ENCODE peak calls at places on chromosomes 3 and 15, in four cellular contexts. P is adrenal gland, X is prostate gland, H is breast epithelium. Q is an unnamed sample.
A peak's percentile ranks its signal among the peaks of the same experiment; 100 is the strongest.

GRCh38 chr15:58392141-58392540 is 39.6 kb upstream of the LIPC start:
- DNase-seq in H (no peak), X (no peak), P (no peak), Q (no peak)

GRCh38 chr15:92667291-92667904 is 11.8 kb upstream of the FAM174B start:
- DNase-seq in P (no peak), H (no peak), X (no peak), Q (peak; percentile 68)

GRCh38 chr3:102112706-102113230 is 263.5 kb downstream of the NFKBIZ start:
- DNase-seq in H (no peak), X (no peak), P (no peak), Q (no peak)

GRCh38 chr3:2603734-2604297 is 505.1 kb downstream of the CNTN4 start:
- DNase-seq in P (no peak), X (no peak), H (no peak), Q (no peak)

GRCh38 chr3:21936207-21936606 is 185.2 kb upstream of the ZNF385D start:
- DNase-seq in H (no peak), X (no peak), P (no peak), Q (no peak)

GRCh38 chr15:58346361-58346760 is 85.4 kb upstream of the LIPC start:
- DNase-seq in H (no peak), P (no peak), X (peak; percentile 85), Q (peak; percentile 63)

GRCh38 chr3:106773795-106774194 is 603.4 kb upstream of the CCDC54 start:
- DNase-seq in P (no peak), X (no peak), H (no peak), Q (no peak)

GRCh38 chr15:52095597-52096262 is 16.8 kb downstream of the BCL2L10 start:
- DNase-seq in X (no peak), P (peak; percentile 58), H (no peak), Q (no peak)

GRCh38 chr15:59432389-59432788 is 5.6 kb upstream of the FAM81A start:
- DNase-seq in P (no peak), X (no peak), H (no peak), Q (no peak)

GRCh38 chr3:52523386-52524257 is 10.0 kb downstream of the NT5DC2 start:
- DNase-seq in H (no peak), X (no peak), P (no peak), Q (no peak)

GRCh38 chr3:20069178-20069532 is 28.9 kb downstream of the KAT2B start:
- DNase-seq in H (no peak), P (no peak), X (no peak), Q (no peak)

GRCh38 chr3:158434412-158435038 is 136.5 kb upstream of the MLF1 start:
- DNase-seq in H (no peak), P (peak; percentile 38), X (peak; percentile 54), Q (peak; percentile 58)

GRCh38 chr15:78046796-78047341 is 30.6 kb downstream of the TBC1D2B start:
- DNase-seq in H (no peak), X (peak; percentile 57), P (no peak), Q (peak; percentile 70)

GRCh38 chr3:143901105-143901504 is 52.8 kb upstream of the SLC9A9 start:
- DNase-seq in H (no peak), P (no peak), X (no peak), Q (no peak)

GRCh38 chr3:54870423-54870822 is 57.4 kb downstream of the LRTM1 start:
- DNase-seq in X (peak; percentile 19), P (peak; percentile 58), H (no peak), Q (no peak)

GRCh38 chr3:155640098-155640497 is 104.8 kb downstream of the PLCH1 start:
- DNase-seq in H (no peak), P (no peak), X (no peak), Q (no peak)

GRCh38 chr15:78023081-78023665 is 54.3 kb downstream of the TBC1D2B start:
- DNase-seq in H (no peak), P (no peak), X (no peak), Q (no peak)

GRCh38 chr15:72676838-72677237 is 9.1 kb downstream of the HIGD2B start:
- DNase-seq in X (no peak), H (no peak), P (no peak), Q (no peak)

GRCh38 chr3:156259896-156260788 is 139.8 kb downstream of the KCNAB1 start:
- DNase-seq in H (no peak), X (no peak), P (no peak), Q (no peak)

GRCh38 chr3:166013073-166013679 is 176.0 kb upstream of the BCHE start:
- DNase-seq in P (no peak), X (no peak), H (no peak), Q (no peak)

GRCh38 chr15:89321521-89322410 is 12.9 kb downstream of the POLG start:
- DNase-seq in X (no peak), H (no peak), P (no peak), Q (no peak)

GRCh38 chr15:90550919-90551318 is 21.2 kb downstream of the CRTC3 start:
- DNase-seq in H (no peak), X (no peak), P (no peak), Q (no peak)

GRCh38 chr15:24878153-24878552 is 76.6 kb upstream of the SNRPN start:
- DNase-seq in H (peak; percentile 52), X (peak; percentile 29), P (peak; percentile 16), Q (peak; percentile 76)

DNA sequence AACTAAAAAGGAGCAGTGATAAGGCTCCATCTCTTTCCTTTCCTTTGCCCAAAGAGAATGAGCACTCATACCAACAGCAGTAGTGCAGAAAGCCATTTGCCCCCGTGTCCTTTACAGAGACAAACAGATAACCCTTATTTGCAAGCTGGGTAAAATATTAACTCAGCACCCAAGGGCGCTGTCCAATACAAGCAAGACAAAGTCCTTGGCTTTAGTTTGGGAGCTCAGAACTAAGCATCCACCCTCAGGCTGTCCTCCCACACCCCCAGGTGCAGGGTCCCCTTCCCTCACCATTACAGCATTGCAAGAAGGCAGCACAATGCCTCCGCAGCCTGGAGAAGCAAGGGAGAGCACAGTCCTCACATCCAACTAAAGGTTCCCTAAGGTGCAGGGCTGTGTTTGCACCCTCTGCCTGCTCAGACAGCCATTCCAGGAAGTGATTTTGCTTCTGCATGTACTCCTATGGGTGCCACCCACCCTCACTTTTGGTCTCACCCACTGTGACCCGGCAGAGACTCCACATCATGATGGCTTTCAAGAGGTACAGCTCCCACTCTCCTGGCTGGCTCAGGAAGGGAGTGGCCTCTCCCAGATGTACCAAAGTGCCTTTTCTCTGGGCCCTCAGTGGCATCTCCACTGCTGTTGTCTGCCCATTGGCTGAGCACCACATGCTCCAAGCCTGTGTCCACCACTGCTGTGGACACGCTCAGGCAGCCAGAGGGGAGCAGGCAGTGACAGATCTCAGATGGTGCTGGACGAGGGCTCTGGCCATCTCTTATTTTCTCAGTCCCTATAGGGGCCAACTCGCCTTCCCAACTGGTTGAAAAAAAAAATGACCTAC is 34.1 kb upstream of the HES1 start:
- DNase-seq in H (no peak), P (no peak), X (no peak), Q (no peak)
- TF ChIP-seq POLR2A in H (no peak), P (no peak), X (no peak), Q (no peak)

DNA sequence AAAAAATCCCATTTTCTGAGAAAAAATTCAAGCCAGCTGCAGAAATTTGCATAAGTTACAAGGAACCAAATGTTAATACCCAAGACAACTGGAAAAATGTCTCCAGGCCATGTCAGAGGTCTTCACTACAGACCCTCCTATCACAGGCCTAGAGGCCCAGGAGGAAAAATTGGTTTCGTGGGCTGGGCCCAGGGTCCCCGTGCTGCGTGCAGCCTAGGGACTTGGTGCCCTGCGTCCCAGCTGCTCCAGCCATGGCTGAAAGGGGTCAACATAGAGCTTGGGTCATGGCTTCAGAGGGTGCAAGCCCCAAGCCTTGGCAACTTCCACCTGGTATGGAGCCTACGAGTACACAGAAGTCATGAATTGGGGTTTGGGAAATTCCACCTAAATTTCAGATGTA is 78.0 kb downstream of the MYH15 start:
- DNase-seq in P (no peak), H (no peak), X (no peak), Q (no peak)
- H3K4me1 ChIP-seq in P (no peaks in the 10 kb centered on the region), H (no peaks in the 10 kb centered on the region), X (no peaks in the 10 kb centered on the region), Q (no peaks in the 10 kb centered on the region)

DNA sequence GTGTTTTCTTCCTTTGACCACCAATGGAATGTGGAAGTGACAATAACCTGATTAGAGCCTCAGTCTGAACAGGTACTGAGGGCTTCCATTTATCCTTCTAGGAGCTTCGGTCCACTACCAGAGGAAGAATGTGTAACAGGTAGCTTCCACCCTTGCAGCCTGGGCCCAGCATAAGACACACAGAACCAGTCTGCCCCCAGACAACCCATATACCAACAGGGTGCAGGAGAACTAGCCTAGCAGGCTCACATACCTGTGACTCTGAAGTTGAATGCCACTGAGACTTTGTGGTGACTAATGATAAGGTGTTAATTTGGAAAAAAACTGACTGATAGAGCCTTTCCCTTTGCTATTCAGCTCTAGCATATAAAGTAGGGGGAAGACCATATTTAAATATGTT is 166.2 kb downstream of the NEK10 start:
- DNase-seq in X (no peak), P (no peak), H (no peak), Q (no peak)
- TF ChIP-seq POLR2A in X (no peak), P (no peak), H (no peak), Q (no peak)

GRCh38 chr3:16406579-16406978 is 106.9 kb downstream of the RFTN1 start:
- DNase-seq in H (no peak), P (no peak), X (no peak), Q (no peak)
- H3K4me1 ChIP-seq in H (no peaks in the 10 kb centered on the region), P (no peaks in the 10 kb centered on the region), X (no peaks in the 10 kb centered on the region), Q (peaks cover 8% of the 10 kb centered on the region)

GRCh38 chr15:74055804-74056203 is 26.5 kb downstream of the GOLGA6A start:
- DNase-seq in P (peak; percentile 5), X (no peak), H (no peak), Q (no peak)
- TF ChIP-seq POLR2A in P (no peak), X (no peak), H (no peak), Q (no peak)

GRCh38 chr3:152331975-152332374 is 63.2 kb downstream of the MBNL1 start:
- DNase-seq in P (no peak), H (no peak), X (no peak), Q (no peak)

GRCh38 chr3:152328841-152329240 is 60.1 kb downstream of the MBNL1 start:
- DNase-seq in H (no peak), P (no peak), X (no peak), Q (no peak)

GRCh38 chr3:152333928-152334327 is 65.2 kb downstream of the MBNL1 start:
- DNase-seq in P (no peak), X (no peak), H (no peak), Q (no peak)

GRCh38 chr3:152331018-152331541 is 62.4 kb downstream of the MBNL1 start:
- DNase-seq in P (peak; percentile 58), X (no peak), H (no peak), Q (no peak)

GRCh38 chr3:152330565-152330964 is 61.8 kb downstream of the MBNL1 start:
- DNase-seq in H (no peak), P (no peak), X (no peak), Q (no peak)
- H3K4me1 ChIP-seq in H (peaks cover 6% of the 10 kb centered on the region), P (peaks cover 14% of the 10 kb centered on the region), X (peaks cover 3% of the 10 kb centered on the region), Q (peaks cover 17% of the 10 kb centered on the region)

DNA sequence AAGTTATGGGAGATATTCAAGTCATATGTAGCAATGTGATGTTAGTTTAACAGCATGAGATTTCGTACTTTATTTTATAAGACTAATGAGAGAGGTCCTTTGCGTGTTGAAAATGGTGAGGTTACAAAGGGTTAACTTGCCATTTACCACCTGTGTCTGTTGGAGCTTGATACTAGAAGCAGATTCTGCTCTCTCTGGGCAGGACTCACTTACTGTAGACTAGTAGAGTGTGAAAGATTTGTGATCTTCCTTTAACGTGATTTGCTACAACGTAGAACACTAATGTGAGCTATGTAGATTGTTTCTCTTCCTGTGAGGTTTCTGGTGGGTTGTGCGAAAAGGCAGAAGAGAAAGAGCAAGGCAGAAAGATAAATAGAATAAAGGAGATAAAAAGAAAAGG is 1.0 kb downstream of the TP63 start:
- DNase-seq in H (no peak), X (no peak), P (no peak), Q (no peak)
- TF ChIP-seq POLR2A in H (no peak), X (no peak), P (no peak), Q (no peak)

GRCh38 chr3:38346584-38347410 is at the start of gene XYLB:
- DNase-seq in P (peak; percentile 88), X (peak; percentile 81), H (peak; percentile 81), Q (peak; percentile 82)
- H3K4me1 ChIP-seq in P (no peaks in the 10 kb centered on the region), X (no peaks in the 10 kb centered on the region), H (peaks cover 6% of the 10 kb centered on the region), Q (no peaks in the 10 kb centered on the region)

GRCh38 chr3:141876381-141876890 is at the start of gene ATP1B3:
- DNase-seq in H (peak; percentile 80), X (peak; percentile 85), P (peak; percentile 83), Q (peak; percentile 87)
- TF ChIP-seq POLR2A in H (peak; percentile 22), X (peak; percentile 90), P (peak; percentile 98), Q (peak; percentile 90)

Q was measured in thyroid gland.